ENCODE peak calls at places on chromosome 12, in six cellular contexts. O is SIG-M5; U is T-helper 1 cell; S is CD8-positive, alpha-beta T cell; A is endothelial cell of umbilical vein; L is bronchial epithelial cell. Y is an unnamed sample.
A peak's percentile ranks its signal among the peaks of the same experiment; 100 is the strongest.

GRCh38 chr12:75315518-75315917 is 14.6 kb downstream of the CAPS2 start:
- DNase-seq in O (no peak), U (no peak), S (no peak), A (no peak), L (peak; percentile 2), Y (no peak)

GRCh38 chr12:19431407-19432308 is 7.6 kb upstream of the AEBP2 start:
- DNase-seq in O (no peak), U (no peak), S (no peak), A (peak; percentile 75), L (peak; percentile 95), Y (no peak)

GRCh38 chr12:91144053-91144452 is 32.8 kb upstream of the LUM start:
- DNase-seq in O (no peak), U (no peak), S (no peak), A (peak; percentile 8), L (peak; percentile 90), Y (no peak)

GRCh38 chr12:92338671-92339070 is 193.0 kb upstream of the BTG1 start:
- DNase-seq in O (no peak), U (no peak), S (no peak), A (peak; percentile 57), L (no peak), Y (no peak)

GRCh38 chr12:112439769-112440168 is 21.0 kb downstream of the PTPN11 start:
- DNase-seq in O (no peak), U (no peak), S (no peak), A (no peak), L (no peak), Y (no peak)

GRCh38 chr12:17609152-17609551 is 480.8 kb downstream of the RERGL start:
- DNase-seq in O (no peak), U (no peak), S (no peak), A (no peak), L (no peak), Y (no peak)

GRCh38 chr12:124413401-124413800 is 118.5 kb downstream of the RFLNA start:
- DNase-seq in O (no peak), U (no peak), S (no peak), A (no peak), L (no peak), Y (no peak)

GRCh38 chr12:89251326-89252237 is 100.7 kb downstream of the DUSP6 start:
- DNase-seq in O (no peak), U (no peak), S (no peak), A (no peak), L (no peak), Y (no peak)

GRCh38 chr12:82326905-82327503 is 31.2 kb downstream of the CCDC59 start:
- DNase-seq in O (no peak), U (no peak), S (no peak), A (peak; percentile 28), L (peak; percentile 39), Y (no peak)

GRCh38 chr12:106226884-106227640 is 20.8 kb downstream of the CKAP4 start:
- DNase-seq in O (no peak), U (no peak), S (peak; percentile 59), A (peak; percentile 65), L (peak; percentile 76), Y (no peak)

GRCh38 chr12:34400986-34401658 is 378.8 kb downstream of the ALG10 start:
- DNase-seq in O (no peak), U (no peak), S (peak; percentile 7), A (no peak), L (no peak), Y (no peak)

GRCh38 chr12:9761407-9761736 is 671 bp upstream of the CD69 start:
- DNase-seq in O (no peak), U (no peak), S (no peak), A (no peak), L (no peak), Y (no peak)

GRCh38 chr12:67663121-67663520 is 14.6 kb downstream of the DYRK2 start:
- DNase-seq in O (no peak), U (no peak), S (no peak), A (no peak), L (no peak), Y (no peak)

GRCh38 chr12:53048780-53049401 is 974 bp upstream of the TNS2 start:
- DNase-seq in O (no peak), U (no peak), S (no peak), A (peak; percentile 52), L (no peak), Y (no peak)

GRCh38 chr12:120488057-120488660 is 7.8 kb upstream of the DYNLL1 start:
- DNase-seq in O (no peak), U (no peak), S (no peak), A (peak; percentile 55), L (no peak), Y (no peak)

GRCh38 chr12:107404981-107405380 is 280.6 kb upstream of the PWP1 start:
- DNase-seq in O (no peak), U (no peak), S (no peak), A (peak; percentile 14), L (peak; percentile 72), Y (no peak)

GRCh38 chr12:9039397-9039977 is 50.1 kb downstream of the KLRG1 start:
- DNase-seq in O (no peak), U (no peak), S (no peak), A (peak; percentile 63), L (peak; percentile 53), Y (no peak)

GRCh38 chr12:78878866-78879265 is 14.3 kb downstream of the SYT1 start:
- DNase-seq in O (no peak), U (no peak), S (no peak), A (no peak), L (no peak), Y (no peak)

GRCh38 chr12:68368332-68368731 is 36.2 kb upstream of the MDM1 start:
- DNase-seq in O (no peak), U (no peak), S (no peak), A (no peak), L (no peak), Y (no peak)

GRCh38 chr12:60279224-60279623 is 683.4 kb downstream of the SLC16A7 start:
- DNase-seq in O (no peak), U (no peak), S (no peak), A (peak; percentile 88), L (peak; percentile 44), Y (no peak)

Y was measured in CD4-positive, alpha-beta T cell.